ENCODE peak calls at places on chromosome 21, in four cellular contexts. S is adrenal gland, P is upper lobe of left lung, V is tibial nerve. R is an unnamed sample.

GRCh38 chr21:39300587-39300986 is 12.8 kb downstream of the BRWD1 start:
- DNase-seq in S (no peak), P (no peak), V (no peak), R (no peak)

GRCh38 chr21:27590271-27590670 is 623.4 kb upstream of the ADAMTS5 start:
- DNase-seq in S (peak), P (no peak), V (no peak), R (no peak)

GRCh38 chr21:29649370-29649963 is 290.3 kb downstream of the GRIK1 start:
- DNase-seq in S (no peak), P (peak), V (no peak), R (no peak)

GRCh38 chr21:32329776-32330175 is 31.1 kb downstream of the MRAP start:
- DNase-seq in S (no peak), P (no peak), V (no peak), R (no peak)

GRCh38 chr21:39103689-39104088 is 79.6 kb downstream of the PSMG1 start:
- DNase-seq in S (no peak), P (peak), V (no peak), R (peak)

GRCh38 chr21:31518580-31518979 is 140.9 kb upstream of the SOD1 start:
- DNase-seq in S (no peak), P (no peak), V (no peak), R (no peak)

GRCh38 chr21:31387560-31388186 is 43.6 kb upstream of the TIAM1 start:
- DNase-seq in S (no peak), P (no peak), V (no peak), R (no peak)

GRCh38 chr21:33289199-33289819 is 23.1 kb downstream of the IL10RB start:
- DNase-seq in S (no peak), P (no peak), V (no peak), R (no peak)

GRCh38 chr21:31530918-31531705 is 128.4 kb upstream of the SOD1 start:
- DNase-seq in S (no peak), P (peak), V (no peak), R (no peak)

GRCh38 chr21:31161157-31161556 is 122.9 kb upstream of the KRTAP19-8 start:
- DNase-seq in S (no peak), P (no peak), V (no peak), R (no peak)

GRCh38 chr21:37546949-37547614 is 180.5 kb downstream of the DYRK1A start:
- DNase-seq in S (no peak), P (no peak), V (no peak), R (peak)

GRCh38 chr21:32008714-32009113 is 135.9 kb downstream of the HUNK start:
- DNase-seq in S (no peak), P (no peak), V (no peak), R (no peak)

GRCh38 chr21:36423772-36424433 is 38.7 kb downstream of the CHAF1B start:
- DNase-seq in S (no peak), P (no peak), V (no peak), R (no peak)

GRCh38 chr21:38834725-38835124 is 29.0 kb downstream of the ETS2 start:
- DNase-seq in S (no peak), P (no peak), V (no peak), R (no peak)

GRCh38 chr21:36847189-36847588 is 119.3 kb downstream of the HLCS start:
- DNase-seq in S (no peak), P (no peak), V (no peak), R (no peak)

GRCh38 chr21:26834181-26834945 is 10.8 kb downstream of the ADAMTS1 start:
- DNase-seq in S (no peak), P (no peak), V (no peak), R (no peak)

GRCh38 chr21:36917487-36918158 is 48.8 kb downstream of the HLCS start:
- DNase-seq in S (peak), P (no peak), V (no peak), R (peak)

GRCh38 chr21:33373451-33373850 is 29.8 kb upstream of the IFNGR2 start:
- DNase-seq in S (no peak), P (peak), V (no peak), R (no peak)

GRCh38 chr21:38177919-38178652 is 78.7 kb upstream of the KCNJ15 start:
- DNase-seq in S (no peak), P (no peak), V (no peak), R (no peak)

GRCh38 chr21:46643379-46644177 is 8.1 kb downstream of the PRMT2 start:
- DNase-seq in S (no peak), P (no peak), V (no peak), R (no peak)
- TF ChIP-seq CTCF in S (no peak), P (no peak), V (no peak), R (no peak)

DNA sequence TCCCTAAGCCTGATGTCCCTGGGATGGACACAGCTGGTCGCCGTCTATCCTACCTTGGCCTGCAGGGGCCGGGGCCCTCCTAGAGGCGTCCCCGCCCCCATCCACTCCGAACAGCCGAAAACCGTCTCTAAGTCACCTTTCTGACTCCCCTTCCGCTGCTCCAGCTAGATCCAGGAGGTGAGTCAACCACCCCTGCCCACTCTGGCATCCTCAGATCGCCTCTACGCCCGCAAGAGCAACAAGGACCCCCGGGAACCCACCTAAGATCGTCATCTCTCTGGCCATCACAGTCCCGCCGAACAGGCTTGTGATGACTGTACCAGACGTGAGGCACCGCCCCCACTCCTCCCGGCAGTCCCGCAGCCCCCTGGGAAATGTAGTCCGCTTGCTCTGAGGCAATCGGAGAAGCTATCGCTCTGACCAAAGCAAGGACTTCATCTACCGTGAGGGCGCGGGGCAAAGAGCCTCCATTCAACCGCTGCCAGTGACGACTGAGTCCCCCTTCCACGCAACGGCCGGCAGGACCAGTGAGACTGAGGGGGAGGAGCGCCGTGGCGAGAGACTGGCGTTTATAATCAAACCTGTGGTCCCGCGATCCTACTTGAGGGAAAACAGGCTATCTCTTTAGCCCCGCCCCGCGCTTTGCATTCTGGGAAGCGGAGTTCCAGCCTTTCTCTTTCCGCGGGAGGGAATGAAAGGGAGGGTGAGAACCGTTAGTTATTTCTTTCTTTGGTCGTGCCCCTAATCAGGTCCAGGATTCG is at the start of gene HSPA13:
- DNase-seq in S (peak), P (peak), V (peak), R (peak)
- TF ChIP-seq POLR2A in S (peak), P (peak), V (peak), R (no peak)

GRCh38 chr21:41316200-41316599 is 401 bp upstream of the FAM3B start:
- DNase-seq in S (no peak), P (no peak), V (no peak), R (no peak)
- H3K4me3 ChIP-seq in S (no peak), P (peak), V (no peak), R (no peak)

GRCh38 chr21:45919593-45919992 is 62.0 kb upstream of the COL6A1 start:
- DNase-seq in S (no peak), P (no peak), V (no peak), R (no peak)
- TF ChIP-seq CTCF in S (no peak), P (no peak), V (no peak), R (no peak)

GRCh38 chr21:42921912-42922311 is 3.5 kb downstream of the ERVH48-1 start:
- DNase-seq in S (no peak), P (no peak), V (no peak), R (no peak)

GRCh38 chr21:42922918-42923317 is 2.5 kb downstream of the ERVH48-1 start:
- DNase-seq in S (no peak), P (no peak), V (no peak), R (no peak)

GRCh38 chr21:42924433-42924751 is 1.0 kb downstream of the ERVH48-1 start:
- DNase-seq in S (no peak), P (no peak), V (no peak), R (no peak)

GRCh38 chr21:42925114-42925907 is at the start of gene ERVH48-1:
- DNase-seq in S (no peak), P (no peak), V (no peak), R (no peak)

DNA sequence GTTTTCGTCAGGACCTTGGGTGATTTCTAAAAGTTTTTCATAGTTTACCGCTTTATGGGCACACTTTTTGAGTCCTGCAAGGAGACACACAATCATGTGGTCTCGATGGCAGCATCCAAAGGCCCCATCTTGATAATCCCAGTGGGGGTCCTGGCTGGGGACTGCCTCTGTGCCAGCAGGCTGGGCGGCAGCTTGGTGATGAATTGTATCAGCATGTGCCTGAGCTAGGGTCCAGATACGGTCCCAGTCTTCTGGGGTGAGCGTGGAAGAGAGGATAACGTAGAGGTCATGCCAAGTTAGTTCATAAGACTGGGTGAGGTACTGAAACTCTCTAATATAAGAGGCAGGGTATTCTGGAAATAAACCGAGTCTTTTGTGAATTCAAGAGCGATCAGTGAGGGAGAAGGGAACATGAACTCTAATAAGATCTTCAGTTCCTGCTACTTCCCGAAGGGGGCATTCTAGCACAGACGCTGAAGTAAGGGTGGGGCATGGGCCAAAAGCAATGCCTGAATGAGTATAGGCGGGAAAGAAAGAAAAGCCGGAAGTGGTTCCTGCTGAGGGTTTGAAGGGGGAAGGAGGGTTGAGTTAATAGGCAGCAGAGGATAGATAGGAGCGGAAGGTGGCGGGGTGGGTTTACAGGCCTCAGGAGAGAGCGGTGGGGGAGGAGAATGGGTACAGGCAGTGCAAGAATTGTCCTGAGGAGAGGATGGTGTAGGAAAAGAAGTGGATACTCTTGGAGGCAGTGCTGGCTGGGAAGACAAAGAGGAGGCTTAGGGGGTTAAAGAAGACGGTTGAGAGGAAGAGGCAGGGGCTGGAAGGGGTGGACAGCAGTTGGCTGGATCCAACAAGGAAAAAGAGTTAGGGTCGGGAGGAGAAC is 1.6 kb downstream of the ERVH48-1 start:
- DNase-seq in S (peak), P (peak), V (peak), R (peak)
- TF ChIP-seq POLR2A in S (no peak), P (no peak), V (no peak), R (no peak)

DNA sequence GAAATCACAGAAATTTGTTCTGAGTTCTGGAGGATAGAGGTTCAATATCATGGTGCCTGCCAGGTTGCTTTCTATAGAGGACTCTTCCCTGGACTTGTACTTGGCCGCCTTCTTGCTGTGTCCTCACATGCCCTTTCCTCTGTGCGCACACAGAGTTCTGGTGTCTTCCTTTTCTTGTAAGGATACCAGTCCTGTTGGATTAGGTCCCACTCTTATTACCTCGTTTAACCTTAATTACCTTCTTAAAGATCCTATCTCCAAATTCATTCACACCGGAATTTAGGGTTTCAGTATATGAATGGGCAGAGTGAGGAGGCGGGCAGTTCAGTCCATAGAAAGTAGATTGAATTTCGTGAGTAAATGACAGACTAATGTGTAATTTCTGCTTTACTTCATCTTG is 413.9 kb downstream of the NCAM2 start:
- DNase-seq in S (no peak), P (no peak), V (no peak), R (no peak)
- H3K4me3 ChIP-seq in S (no peak), P (no peak), V (no peak), R (no peak)

GRCh38 chr21:45257673-45258341 is 29.9 kb downstream of the POFUT2 start:
- DNase-seq in S (no peak), P (no peak), V (no peak), R (no peak)
- TF ChIP-seq CTCF in S (no peak), P (no peak), V (no peak), R (no peak)

DNA sequence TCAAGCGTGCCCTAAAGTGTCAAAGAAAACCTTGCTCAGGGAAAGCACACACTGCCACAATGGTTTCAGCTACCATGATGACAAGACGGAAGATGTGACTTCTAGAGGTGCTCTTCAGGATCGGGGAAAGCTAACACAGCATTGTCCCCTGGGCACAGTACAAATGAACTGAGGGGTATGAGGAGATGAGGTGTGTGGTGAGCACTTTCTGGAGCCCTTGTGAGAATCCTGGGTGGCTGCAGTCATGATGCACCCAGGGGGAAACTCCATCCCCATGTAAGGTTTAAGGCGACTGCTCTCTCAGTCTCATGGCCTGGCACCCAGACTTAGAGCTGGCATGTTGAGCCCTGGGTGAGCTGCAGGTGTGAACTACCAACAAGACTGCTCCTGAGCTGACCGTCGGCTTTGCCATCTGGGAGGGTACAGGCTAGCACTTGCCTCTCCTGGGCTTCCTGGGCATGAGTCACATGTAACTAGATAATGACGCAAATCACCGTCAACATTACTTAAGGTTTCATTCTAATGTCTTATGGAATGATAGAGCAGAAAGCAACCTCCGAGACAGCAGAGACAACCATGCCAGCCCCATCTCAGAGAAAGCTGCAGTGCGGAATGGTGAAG is 144.6 kb downstream of the CLIC6 start:
- DNase-seq in S (no peak), P (no peak), V (no peak), R (peak)
- TF ChIP-seq POLR2A in S (no peak), P (no peak), V (no peak), R (no peak)

GRCh38 chr21:23986214-23986613 is 1621.1 kb downstream of the MRPL39 start:
- DNase-seq in S (no peak), P (no peak), V (no peak), R (no peak)
- H3K4me3 ChIP-seq in S (no peak), P (no peak), V (no peak), R (no peak)